ENCODE peak calls at places on chromosomes 1 and 21, in nine cellular contexts. M, R, E, J, A, N, S, W and G are unnamed samples.
A peak's percentile ranks its signal among the peaks of the same experiment; 100 is the strongest.

GRCh38 chr1:35448344-35448801 is 108.8 kb downstream of the KIAA0319L start:
- DNase-seq in M (no peak), R (no peak), E (no peak), J (no peak), A (peak; percentile 94), N (no peak), S (peak; percentile 28), W (no peak), G (no peak)

GRCh38 chr1:169949139-169949538 is 55.4 kb upstream of the SCYL3 start:
- DNase-seq in M (no peak), R (no peak), E (no peak), J (no peak), A (no peak), N (no peak), S (no peak), W (no peak), G (no peak)

GRCh38 chr1:187641015-187641414 is 812.3 kb downstream of the PLA2G4A start:
- DNase-seq in M (no peak), R (no peak), E (no peak), J (no peak), A (no peak), N (no peak), S (no peak), W (no peak), G (no peak)

GRCh38 chr1:185373813-185374524 is 56.9 kb upstream of the IVNS1ABP start:
- DNase-seq in M (no peak), R (no peak), E (peak; percentile 3), J (no peak), A (no peak), N (no peak), S (no peak), W (no peak), G (no peak)

GRCh38 chr21:37117204-37117603 is 44.1 kb downstream of the TTC3 start:
- DNase-seq in M (no peak), R (no peak), E (no peak), J (no peak), A (no peak), N (no peak), S (no peak), W (no peak), G (no peak)

GRCh38 chr1:92749024-92749634 is 35.8 kb downstream of the EVI5 start:
- DNase-seq in M (no peak), R (peak; percentile 78), E (no peak), J (no peak), A (no peak), N (peak; percentile 36), S (peak; percentile 45), W (no peak), G (peak; percentile 48)

GRCh38 chr1:118978914-118979701 is 9.0 kb downstream of the TBX15 start:
- DNase-seq in M (no peak), R (no peak), E (no peak), J (no peak), A (no peak), N (no peak), S (no peak), W (no peak), G (no peak)

GRCh38 chr1:238161955-238162354 is 271.2 kb upstream of the ZP4 start:
- DNase-seq in M (no peak), R (no peak), E (no peak), J (no peak), A (no peak), N (no peak), S (no peak), W (no peak), G (no peak)

GRCh38 chr1:156160744-156161181 is 7.4 kb downstream of the SEMA4A start:
- DNase-seq in M (peak; percentile 69), R (peak; percentile 7), E (peak; percentile 64), J (peak; percentile 92), A (no peak), N (no peak), S (peak; percentile 68), W (peak; percentile 81), G (peak; percentile 58)

GRCh38 chr1:172845371-172845770 is 186.5 kb downstream of the FASLG start:
- DNase-seq in M (peak; percentile 19), R (peak; percentile 24), E (no peak), J (no peak), A (no peak), N (no peak), S (no peak), W (no peak), G (peak; percentile 16)

GRCh38 chr1:234731371-234732085 is 121.5 kb upstream of the IRF2BP2 start:
- DNase-seq in M (no peak), R (peak; percentile 82), E (no peak), J (peak; percentile 41), A (peak; percentile 81), N (peak; percentile 62), S (no peak), W (no peak), G (no peak)